ENCODE peak calls at places on chromosomes 12 and 14, in four cellular contexts. O, B, D and P are unnamed samples.

GRCh38 chr12:74393265-74393664 is 144.4 kb upstream of the ATXN7L3B start:
- DNase-seq in O (peak), B (no peak), D (no peak), P (no peak)

GRCh38 chr12:2999265-2999841 is 40.2 kb downstream of the TEAD4 start:
- DNase-seq in O (no peak), B (no peak), D (no peak), P (no peak)

GRCh38 chr12:57740656-57741412 is 2.3 kb upstream of the AGAP2 start:
- DNase-seq in O (no peak), B (no peak), D (no peak), P (peak)

GRCh38 chr12:47711448-47711847 is 5.6 kb upstream of the RPAP3 start:
- DNase-seq in O (no peak), B (no peak), D (no peak), P (no peak)

GRCh38 chr14:69673099-69673498 is 61.7 kb downstream of the SUSD6 start:
- DNase-seq in O (no peak), B (no peak), D (no peak), P (no peak)

GRCh38 chr14:52998376-52999010 is 47.6 kb upstream of the FERMT2 start:
- DNase-seq in O (no peak), B (no peak), D (peak), P (no peak)

GRCh38 chr12:76024942-76025600 is 6.5 kb downstream of the PHLDA1 start:
- DNase-seq in O (no peak), B (no peak), D (peak), P (no peak)

GRCh38 chr12:99706736-99707473 is 59.4 kb downstream of the GARIN6 start:
- DNase-seq in O (no peak), B (no peak), D (no peak), P (no peak)

GRCh38 chr12:27245039-27245438 is 953 bp downstream of the STK38L start:
- DNase-seq in O (no peak), B (no peak), D (peak), P (no peak)

GRCh38 chr14:89592961-89593360 is 175.9 kb upstream of the FOXN3 start:
- DNase-seq in O (no peak), B (no peak), D (no peak), P (no peak)

GRCh38 chr14:59161571-59162175 is 26.8 kb upstream of the DAAM1 start:
- DNase-seq in O (peak), B (no peak), D (peak), P (no peak)

GRCh38 chr14:68628605-68629310 is 164.1 kb downstream of the ZFP36L1 start:
- DNase-seq in O (no peak), B (no peak), D (no peak), P (no peak)

GRCh38 chr12:131507094-131507493 is 203.8 kb upstream of the SFSWAP start:
- DNase-seq in O (no peak), B (no peak), D (no peak), P (no peak)

GRCh38 chr14:89013698-89014569 is 189.5 kb downstream of the TTC8 start:
- DNase-seq in O (no peak), B (no peak), D (no peak), P (no peak)

GRCh38 chr12:62976110-62976640 is 41.2 kb upstream of the PPM1H start:
- DNase-seq in O (no peak), B (no peak), D (peak), P (no peak)

GRCh38 chr14:30440986-30441385 is 118.0 kb upstream of the G2E3 start:
- DNase-seq in O (no peak), B (no peak), D (peak), P (no peak)

GRCh38 chr14:61887628-61888027 is 125.4 kb downstream of the SNAPC1 start:
- DNase-seq in O (no peak), B (no peak), D (no peak), P (no peak)

GRCh38 chr12:22318122-22318737 is 16.3 kb downstream of the ST8SIA1 start:
- DNase-seq in O (no peak), B (no peak), D (peak), P (no peak)

GRCh38 chr12:50415899-50416479 is 15.3 kb downstream of the LARP4 start:
- DNase-seq in O (no peak), B (no peak), D (no peak), P (no peak)

GRCh38 chr12:4975574-4975973 is 65.9 kb downstream of the KCNA1 start:
- DNase-seq in O (no peak), B (no peak), D (no peak), P (no peak)